ENCODE peak calls at places on chromosomes 1 and 21, in six cellular contexts. E, X, J, G, Q and W are unnamed samples.

GRCh38 chr1:235246022-235246948 is 81.7 kb downstream of the ARID4B start:
- DNase-seq in E (no peak), X (peak), J (no peak), G (no peak), Q (no peak), W (peak)

GRCh38 chr1:50637460-50637859 is 214.2 kb upstream of the DMRTA2 start:
- DNase-seq in E (no peak), X (peak), J (no peak), G (no peak), Q (no peak), W (no peak)

GRCh38 chr21:35366348-35367085 is 317.4 kb upstream of the RUNX1 start:
- DNase-seq in E (no peak), X (no peak), J (no peak), G (peak), Q (no peak), W (peak)

GRCh38 chr1:96365076-96365475 is 356.5 kb upstream of the PTBP2 start:
- DNase-seq in E (no peak), X (no peak), J (no peak), G (no peak), Q (no peak), W (peak)

GRCh38 chr1:203625623-203626189 is 926 bp upstream of the ATP2B4 start:
- DNase-seq in E (no peak), X (peak), J (no peak), G (no peak), Q (no peak), W (peak)

GRCh38 chr1:60974973-60975372 is 107.4 kb upstream of the NFIA start:
- DNase-seq in E (no peak), X (no peak), J (no peak), G (no peak), Q (no peak), W (no peak)

GRCh38 chr21:37564924-37565529 is 198.5 kb downstream of the DYRK1A start:
- DNase-seq in E (no peak), X (peak), J (peak), G (no peak), Q (no peak), W (no peak)

GRCh38 chr1:1013105-1013921 is at the start of gene ISG15:
- DNase-seq in E (peak), X (peak), J (no peak), G (peak), Q (peak), W (peak)

GRCh38 chr1:229117664-229118300 is 153.1 kb upstream of the RAB4A start:
- DNase-seq in E (no peak), X (peak), J (no peak), G (peak), Q (peak), W (peak)

GRCh38 chr1:33008051-33008914 is 28.4 kb downstream of the AK2 start:
- DNase-seq in E (no peak), X (peak), J (no peak), G (peak), Q (peak), W (peak)

GRCh38 chr1:66048011-66048410 is 255.3 kb downstream of the PDE4B start:
- DNase-seq in E (no peak), X (no peak), J (no peak), G (peak), Q (no peak), W (peak)

GRCh38 chr21:29928537-29928936 is 11.3 kb downstream of the GRIK1 start:
- DNase-seq in E (no peak), X (no peak), J (no peak), G (no peak), Q (no peak), W (no peak)

GRCh38 chr1:160358073-160358472 is 8.8 kb upstream of the NHLH1 start:
- DNase-seq in E (no peak), X (no peak), J (no peak), G (no peak), Q (no peak), W (no peak)

GRCh38 chr1:243943671-243944428 is 93.8 kb upstream of the AKT3 start:
- DNase-seq in E (no peak), X (no peak), J (no peak), G (no peak), Q (no peak), W (no peak)

GRCh38 chr1:20362856-20363255 is 72.2 kb downstream of the VWA5B1 start:
- DNase-seq in E (no peak), X (no peak), J (no peak), G (no peak), Q (no peak), W (no peak)

GRCh38 chr1:20366766-20367602 is 76.3 kb downstream of the VWA5B1 start:
- DNase-seq in E (no peak), X (peak), J (peak), G (peak), Q (no peak), W (peak)

GRCh38 chr1:20367626-20368025 is 77.0 kb downstream of the VWA5B1 start:
- DNase-seq in E (no peak), X (no peak), J (no peak), G (no peak), Q (no peak), W (no peak)

GRCh38 chr1:20366076-20366765 is 75.5 kb downstream of the VWA5B1 start:
- DNase-seq in E (no peak), X (peak), J (no peak), G (no peak), Q (no peak), W (no peak)

DNA sequence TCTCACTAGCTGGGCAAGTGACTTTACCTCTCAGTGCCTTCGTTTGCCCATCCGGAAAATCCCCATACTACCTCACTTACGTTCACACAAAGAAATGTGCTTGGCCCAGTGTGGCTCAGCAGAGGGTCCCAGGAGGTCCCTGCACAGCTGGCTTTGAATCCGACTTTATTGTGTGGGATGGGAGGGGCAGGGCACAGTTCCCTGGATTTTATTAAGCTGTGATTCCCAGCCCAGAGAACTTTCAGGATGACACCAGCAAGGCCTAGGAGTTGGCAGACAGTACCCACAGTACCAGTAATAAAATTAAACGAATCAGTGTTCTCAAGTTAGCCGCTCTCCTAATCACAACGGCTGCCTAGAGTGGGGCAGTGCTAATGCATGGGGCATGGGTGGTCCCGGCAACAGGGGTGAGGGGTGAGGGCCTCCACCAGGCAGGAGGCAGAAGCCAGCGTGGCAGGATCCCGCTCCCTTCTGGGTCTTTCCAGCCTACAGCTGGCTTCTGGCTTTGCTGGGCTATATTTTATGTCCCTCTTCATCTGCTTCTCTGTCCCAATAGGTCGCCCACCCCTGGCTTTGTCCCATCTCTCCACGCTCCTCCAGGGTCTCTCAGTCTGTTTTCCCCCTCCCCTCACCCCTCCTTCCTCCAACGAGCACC is 74.9 kb downstream of the VWA5B1 start:
- DNase-seq in E (no peak), X (no peak), J (no peak), G (no peak), Q (no peak), W (no peak)
- H3K4me3 ChIP-seq in E (no peak), X (peak), J (no peak), G (no peak), Q (no peak), W (no peak)

DNA sequence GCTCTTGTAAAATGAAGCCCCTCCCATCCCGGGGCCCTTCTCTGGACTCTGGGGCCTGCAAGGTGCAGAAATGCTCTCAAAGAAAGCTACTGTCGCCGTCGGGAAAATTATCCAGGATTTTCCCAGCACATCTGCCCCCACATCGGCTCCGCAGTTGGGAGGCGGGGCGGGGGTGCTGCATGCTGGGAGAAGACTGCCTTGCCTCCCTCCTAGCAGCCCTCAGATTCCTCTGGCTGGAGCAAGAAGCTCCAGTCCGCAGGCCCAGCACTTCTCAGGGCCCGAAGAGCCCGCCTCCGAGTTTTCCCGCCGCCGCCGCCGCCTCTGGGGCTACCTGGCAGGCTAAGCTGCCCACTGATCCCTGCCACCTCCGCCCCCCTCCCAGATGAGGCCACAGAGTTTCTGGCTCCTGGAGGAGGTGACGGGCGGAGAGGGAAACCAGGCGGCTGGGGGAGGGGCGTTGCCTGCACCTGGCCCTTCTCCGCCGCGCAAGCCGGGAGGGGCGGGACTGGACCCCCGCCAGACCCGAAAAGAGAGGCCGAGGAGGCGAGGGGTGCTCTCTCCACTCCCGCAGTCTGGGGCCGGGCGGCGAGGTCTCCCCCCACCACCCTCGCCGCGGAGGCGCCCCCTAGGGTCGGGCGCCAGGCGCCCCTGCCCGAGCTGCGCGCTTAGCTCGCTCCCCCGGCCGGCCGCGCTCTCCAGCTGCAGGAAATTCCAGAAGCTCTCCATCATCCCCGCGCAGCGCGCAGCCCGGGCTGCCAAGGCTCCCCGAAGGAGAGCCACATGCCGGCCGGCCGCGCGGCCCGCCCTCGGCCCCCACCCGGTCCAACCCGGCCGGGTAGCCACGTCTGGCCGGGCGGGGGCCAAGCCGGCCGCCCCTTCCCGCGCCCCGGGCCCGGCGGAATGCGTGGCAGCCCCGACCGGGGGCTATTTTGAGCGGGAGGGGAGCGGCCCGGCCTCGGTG is 28.8 kb downstream of the AHDC1 start:
- DNase-seq in E (no peak), X (peak), J (no peak), G (peak), Q (peak), W (peak)
- TF ChIP-seq CTCF in E (peak), X (peak), J (peak), G (peak), Q (peak), W (no peak)

GRCh38 chr1:16237343-16237830 is 404 bp upstream of the CPLANE2 start:
- DNase-seq in E (no peak), X (peak), J (no peak), G (peak), Q (no peak), W (peak)

GRCh38 chr1:16235347-16235746 is 1.6 kb downstream of the CPLANE2 start:
- DNase-seq in E (no peak), X (no peak), J (no peak), G (no peak), Q (no peak), W (no peak)

GRCh38 chr1:16233431-16233830 is 3.6 kb downstream of the CPLANE2 start:
- DNase-seq in E (no peak), X (no peak), J (no peak), G (no peak), Q (no peak), W (no peak)

GRCh38 chr1:16236495-16237342 is at the start of gene CPLANE2:
- DNase-seq in E (peak), X (peak), J (peak), G (peak), Q (peak), W (peak)

GRCh38 chr1:16236091-16236494 is 890 bp downstream of the CPLANE2 start:
- DNase-seq in E (no peak), X (peak), J (no peak), G (peak), Q (peak), W (no peak)
- H3K4me3 ChIP-seq in E (peak), X (peak), J (peak), G (peak), Q (peak), W (peak)

GRCh38 chr1:201828451-201828819 is 522 bp upstream of the IPO9 start:
- DNase-seq in E (no peak), X (no peak), J (no peak), G (peak), Q (no peak), W (no peak)

GRCh38 chr1:201825245-201825644 is 3.7 kb upstream of the IPO9 start:
- DNase-seq in E (no peak), X (no peak), J (no peak), G (no peak), Q (no peak), W (no peak)

GRCh38 chr1:201827321-201828281 is 1.4 kb upstream of the IPO9 start:
- DNase-seq in E (no peak), X (no peak), J (no peak), G (peak), Q (no peak), W (peak)

GRCh38 chr1:201828820-201829774 is at the start of gene IPO9:
- DNase-seq in E (peak), X (peak), J (peak), G (peak), Q (peak), W (peak)

GRCh38 chr1:201826830-201827229 is 2.1 kb upstream of the IPO9 start:
- DNase-seq in E (no peak), X (no peak), J (no peak), G (peak), Q (no peak), W (no peak)
- TF ChIP-seq CTCF in E (no peak), X (no peak), J (no peak), G (no peak), Q (no peak), W (peak)

DNA sequence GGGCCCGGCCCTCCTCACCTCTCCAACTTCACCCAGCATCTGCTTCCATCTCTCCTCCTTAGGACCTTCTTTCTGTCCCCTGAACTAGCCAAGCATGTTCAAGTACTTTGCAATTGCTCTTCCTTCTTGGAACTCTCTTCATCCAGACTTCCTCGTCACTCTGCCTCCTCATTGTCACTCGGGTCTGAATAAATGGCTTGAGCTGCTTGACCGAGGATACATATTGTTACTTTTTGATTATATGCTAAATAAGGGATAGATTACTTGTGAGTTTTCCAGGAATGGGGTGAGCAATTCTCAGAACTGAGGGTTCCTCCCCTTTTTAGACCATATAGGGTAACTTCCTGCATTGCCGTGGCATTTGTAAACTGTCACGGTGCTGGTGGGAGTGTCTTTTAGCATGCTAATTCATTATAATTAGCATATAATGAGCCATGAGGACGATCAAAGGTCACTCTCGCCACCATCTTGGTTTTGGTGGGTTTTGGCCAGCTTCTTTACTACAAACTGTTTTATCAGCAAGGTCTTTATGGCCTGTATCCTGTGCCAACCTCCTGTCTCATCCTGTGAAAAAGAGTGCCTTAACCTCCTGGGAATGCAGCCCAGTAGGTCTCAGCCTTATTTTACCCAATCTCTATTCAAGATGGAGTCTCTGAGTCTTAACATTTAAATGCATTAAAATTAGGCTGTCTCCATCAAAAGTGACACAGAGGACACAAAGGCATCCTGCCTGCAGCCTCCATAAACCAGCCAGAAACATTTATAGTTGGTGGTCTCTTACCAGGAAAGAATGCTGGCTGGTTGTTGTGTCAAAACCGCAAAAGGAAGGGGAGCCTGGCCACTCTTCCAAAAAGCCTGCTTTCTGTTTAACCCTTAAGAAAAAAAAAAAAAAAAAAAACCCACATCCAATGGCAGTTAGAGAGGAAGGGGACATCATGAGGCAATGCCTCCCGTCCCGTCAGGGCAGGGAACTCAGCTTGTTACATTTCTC is 179.3 kb downstream of the KAZN start:
- DNase-seq in E (no peak), X (no peak), J (no peak), G (no peak), Q (no peak), W (no peak)
- H3K4me3 ChIP-seq in E (no peak), X (no peak), J (no peak), G (no peak), Q (no peak), W (no peak)

GRCh38 chr1:205314986-205315618 is 6.4 kb downstream of the NUAK2 start:
- DNase-seq in E (no peak), X (no peak), J (no peak), G (no peak), Q (no peak), W (no peak)

GRCh38 chr1:205318231-205318991 is 3.1 kb downstream of the NUAK2 start:
- DNase-seq in E (no peak), X (peak), J (no peak), G (no peak), Q (no peak), W (no peak)

GRCh38 chr1:205316179-205316578 is 5.4 kb downstream of the NUAK2 start:
- DNase-seq in E (no peak), X (no peak), J (no peak), G (no peak), Q (no peak), W (no peak)

GRCh38 chr1:205319081-205320018 is 2.2 kb downstream of the NUAK2 start:
- DNase-seq in E (no peak), X (peak), J (peak), G (peak), Q (peak), W (peak)

GRCh38 chr1:205317311-205317917 is 4.1 kb downstream of the NUAK2 start:
- DNase-seq in E (no peak), X (peak), J (no peak), G (no peak), Q (peak), W (peak)
- TF ChIP-seq CTCF in E (no peak), X (peak), J (no peak), G (no peak), Q (no peak), W (no peak)